ENCODE peak calls at places on chromosome 3, in eight cellular contexts. One of them, this sample, is unnamed. For H3K4me1 and H3K27me3, the result is how much of the 10 kb centered on the place peaks cover.

GRCh38 chr3:27623085-27623753 is 98.9 kb downstream of the EOMES start:
- DNase-seq in Karpas-422: no peak
- DNase-seq in mesendoderm: no peak
- DNase-seq in psoas muscle: no peak
- DNase-seq in adrenal gland: no peak
- DNase-seq in body of pancreas: no peak
- DNase-seq in CD8-positive, alpha-beta memory T cell: no peak
- DNase-seq in thoracic aorta: peak
- DNase-seq in this sample: no peak

GRCh38 chr3:62845996-62846395 is 29.2 kb downstream of the CADPS start:
- DNase-seq in Karpas-422: no peak
- DNase-seq in mesendoderm: no peak
- DNase-seq in psoas muscle: no peak
- DNase-seq in adrenal gland: no peak
- DNase-seq in body of pancreas: no peak
- DNase-seq in CD8-positive, alpha-beta memory T cell: no peak
- DNase-seq in thoracic aorta: no peak
- DNase-seq in this sample: no peak

GRCh38 chr3:88572450-88572849 is 422.7 kb downstream of the C3orf38 start:
- DNase-seq in Karpas-422: no peak
- DNase-seq in mesendoderm: no peak
- DNase-seq in psoas muscle: no peak
- DNase-seq in adrenal gland: no peak
- DNase-seq in body of pancreas: no peak
- DNase-seq in CD8-positive, alpha-beta memory T cell: no peak
- DNase-seq in thoracic aorta: no peak
- DNase-seq in this sample: no peak

GRCh38 chr3:46396129-46396528 is 10.7 kb downstream of the CCR5AS start:
- DNase-seq in Karpas-422: no peak
- DNase-seq in mesendoderm: no peak
- DNase-seq in psoas muscle: no peak
- DNase-seq in adrenal gland: no peak
- DNase-seq in body of pancreas: no peak
- DNase-seq in CD8-positive, alpha-beta memory T cell: no peak
- DNase-seq in thoracic aorta: no peak
- DNase-seq in this sample: no peak

GRCh38 chr3:38985581-38985980 is 66.2 kb downstream of the SCN11A start:
- DNase-seq in Karpas-422: no peak
- DNase-seq in mesendoderm: no peak
- DNase-seq in psoas muscle: no peak
- DNase-seq in adrenal gland: no peak
- DNase-seq in body of pancreas: no peak
- DNase-seq in CD8-positive, alpha-beta memory T cell: no peak
- DNase-seq in thoracic aorta: no peak
- DNase-seq in this sample: peak

GRCh38 chr3:39804951-39805350 is 4.5 kb upstream of the MYRIP start:
- DNase-seq in Karpas-422: peak
- DNase-seq in mesendoderm: no peak
- DNase-seq in psoas muscle: no peak
- DNase-seq in adrenal gland: no peak
- DNase-seq in body of pancreas: no peak
- DNase-seq in CD8-positive, alpha-beta memory T cell: no peak
- DNase-seq in thoracic aorta: no peak
- DNase-seq in this sample: peak

GRCh38 chr3:140942221-140943104 is 827 bp downstream of the SLC25A36 start:
- DNase-seq in Karpas-422: peak
- DNase-seq in mesendoderm: peak
- DNase-seq in psoas muscle: peak
- DNase-seq in adrenal gland: peak
- DNase-seq in body of pancreas: peak
- DNase-seq in CD8-positive, alpha-beta memory T cell: peak
- DNase-seq in thoracic aorta: no peak
- DNase-seq in this sample: no peak

GRCh38 chr3:107431048-107431297 is 53.7 kb downstream of the CCDC54 start:
- DNase-seq in Karpas-422: no peak
- DNase-seq in mesendoderm: no peak
- DNase-seq in psoas muscle: no peak
- DNase-seq in adrenal gland: peak
- DNase-seq in body of pancreas: no peak
- DNase-seq in CD8-positive, alpha-beta memory T cell: peak
- DNase-seq in thoracic aorta: no peak
- DNase-seq in this sample: no peak

GRCh38 chr3:132232231-132232792 is 84.9 kb upstream of the ACP3 start:
- DNase-seq in Karpas-422: no peak
- DNase-seq in mesendoderm: no peak
- DNase-seq in psoas muscle: no peak
- DNase-seq in adrenal gland: no peak
- DNase-seq in body of pancreas: no peak
- DNase-seq in CD8-positive, alpha-beta memory T cell: no peak
- DNase-seq in thoracic aorta: no peak
- DNase-seq in this sample: no peak

GRCh38 chr3:143571548-143571947 is 276.7 kb downstream of the SLC9A9 start:
- DNase-seq in Karpas-422: no peak
- DNase-seq in mesendoderm: no peak
- DNase-seq in psoas muscle: no peak
- DNase-seq in adrenal gland: no peak
- DNase-seq in body of pancreas: no peak
- DNase-seq in CD8-positive, alpha-beta memory T cell: no peak
- DNase-seq in thoracic aorta: no peak
- DNase-seq in this sample: no peak

GRCh38 chr3:51954713-51955112 is 468 bp upstream of the GPR62 start:
- DNase-seq in Karpas-422: no peak
- DNase-seq in mesendoderm: no peak
- DNase-seq in psoas muscle: no peak
- DNase-seq in adrenal gland: no peak
- DNase-seq in body of pancreas: no peak
- DNase-seq in CD8-positive, alpha-beta memory T cell: no peak
- DNase-seq in thoracic aorta: no peak
- DNase-seq in this sample: no peak

GRCh38 chr3:54146383-54147239 is 24.3 kb downstream of the CACNA2D3 start:
- DNase-seq in Karpas-422: peak
- DNase-seq in mesendoderm: peak
- DNase-seq in psoas muscle: peak
- DNase-seq in adrenal gland: peak
- DNase-seq in body of pancreas: peak
- DNase-seq in CD8-positive, alpha-beta memory T cell: no peak
- DNase-seq in thoracic aorta: no peak
- DNase-seq in this sample: no peak

GRCh38 chr3:10304905-10305304 is 12.2 kb upstream of the GHRL start:
- DNase-seq in Karpas-422: no peak
- DNase-seq in mesendoderm: no peak
- DNase-seq in psoas muscle: no peak
- DNase-seq in adrenal gland: no peak
- DNase-seq in body of pancreas: no peak
- DNase-seq in CD8-positive, alpha-beta memory T cell: no peak
- DNase-seq in thoracic aorta: no peak
- DNase-seq in this sample: no peak

GRCh38 chr3:36380171-36381031 is at the start of gene STAC:
- DNase-seq in Karpas-422: no peak
- DNase-seq in mesendoderm: peak
- DNase-seq in psoas muscle: peak
- DNase-seq in adrenal gland: peak
- DNase-seq in body of pancreas: peak
- DNase-seq in CD8-positive, alpha-beta memory T cell: no peak
- DNase-seq in thoracic aorta: no peak
- DNase-seq in this sample: no peak

GRCh38 chr3:170709046-170709445 is 123.2 kb upstream of the SLC7A14 start:
- DNase-seq in Karpas-422: no peak
- DNase-seq in mesendoderm: no peak
- DNase-seq in psoas muscle: peak
- DNase-seq in adrenal gland: no peak
- DNase-seq in body of pancreas: peak
- DNase-seq in CD8-positive, alpha-beta memory T cell: no peak
- DNase-seq in thoracic aorta: no peak
- DNase-seq in this sample: peak

GRCh38 chr3:157081681-157082210 is 78.2 kb downstream of the CCNL1 start:
- DNase-seq in Karpas-422: peak
- DNase-seq in mesendoderm: peak
- DNase-seq in psoas muscle: peak
- DNase-seq in adrenal gland: peak
- DNase-seq in body of pancreas: peak
- DNase-seq in CD8-positive, alpha-beta memory T cell: peak
- DNase-seq in thoracic aorta: peak
- DNase-seq in this sample: peak

GRCh38 chr3:54349231-54349647 is 226.9 kb downstream of the CACNA2D3 start:
- DNase-seq in Karpas-422: no peak
- DNase-seq in mesendoderm: peak
- DNase-seq in psoas muscle: no peak
- DNase-seq in adrenal gland: no peak
- DNase-seq in body of pancreas: no peak
- DNase-seq in CD8-positive, alpha-beta memory T cell: no peak
- DNase-seq in thoracic aorta: no peak
- DNase-seq in this sample: no peak

GRCh38 chr3:112114558-112115160 is 18.4 kb downstream of the GCSAM start:
- DNase-seq in Karpas-422: no peak
- DNase-seq in mesendoderm: no peak
- DNase-seq in psoas muscle: no peak
- DNase-seq in adrenal gland: no peak
- DNase-seq in body of pancreas: no peak
- DNase-seq in CD8-positive, alpha-beta memory T cell: no peak
- DNase-seq in thoracic aorta: no peak
- DNase-seq in this sample: no peak

GRCh38 chr3:15346516-15346915 is 14.1 kb upstream of the SH3BP5 start:
- DNase-seq in Karpas-422: no peak
- DNase-seq in mesendoderm: no peak
- DNase-seq in psoas muscle: no peak
- DNase-seq in adrenal gland: no peak
- DNase-seq in body of pancreas: no peak
- DNase-seq in CD8-positive, alpha-beta memory T cell: no peak
- DNase-seq in thoracic aorta: no peak
- DNase-seq in this sample: no peak

GRCh38 chr3:15348246-15348645 is 15.9 kb upstream of the SH3BP5 start:
- DNase-seq in Karpas-422: no peak
- DNase-seq in mesendoderm: no peak
- DNase-seq in psoas muscle: no peak
- DNase-seq in adrenal gland: no peak
- DNase-seq in body of pancreas: no peak
- DNase-seq in CD8-positive, alpha-beta memory T cell: no peak
- DNase-seq in thoracic aorta: no peak
- DNase-seq in this sample: no peak

GRCh38 chr3:15345608-15346137 is 13.3 kb upstream of the SH3BP5 start:
- DNase-seq in Karpas-422: peak
- DNase-seq in mesendoderm: no peak
- DNase-seq in psoas muscle: no peak
- DNase-seq in adrenal gland: no peak
- DNase-seq in body of pancreas: no peak
- DNase-seq in CD8-positive, alpha-beta memory T cell: no peak
- DNase-seq in thoracic aorta: no peak
- DNase-seq in this sample: no peak

GRCh38 chr3:15347737-15348110 is 15.3 kb upstream of the SH3BP5 start:
- DNase-seq in Karpas-422: no peak
- DNase-seq in mesendoderm: no peak
- DNase-seq in psoas muscle: no peak
- DNase-seq in adrenal gland: no peak
- DNase-seq in body of pancreas: no peak
- DNase-seq in CD8-positive, alpha-beta memory T cell: no peak
- DNase-seq in thoracic aorta: no peak
- DNase-seq in this sample: no peak

DNA sequence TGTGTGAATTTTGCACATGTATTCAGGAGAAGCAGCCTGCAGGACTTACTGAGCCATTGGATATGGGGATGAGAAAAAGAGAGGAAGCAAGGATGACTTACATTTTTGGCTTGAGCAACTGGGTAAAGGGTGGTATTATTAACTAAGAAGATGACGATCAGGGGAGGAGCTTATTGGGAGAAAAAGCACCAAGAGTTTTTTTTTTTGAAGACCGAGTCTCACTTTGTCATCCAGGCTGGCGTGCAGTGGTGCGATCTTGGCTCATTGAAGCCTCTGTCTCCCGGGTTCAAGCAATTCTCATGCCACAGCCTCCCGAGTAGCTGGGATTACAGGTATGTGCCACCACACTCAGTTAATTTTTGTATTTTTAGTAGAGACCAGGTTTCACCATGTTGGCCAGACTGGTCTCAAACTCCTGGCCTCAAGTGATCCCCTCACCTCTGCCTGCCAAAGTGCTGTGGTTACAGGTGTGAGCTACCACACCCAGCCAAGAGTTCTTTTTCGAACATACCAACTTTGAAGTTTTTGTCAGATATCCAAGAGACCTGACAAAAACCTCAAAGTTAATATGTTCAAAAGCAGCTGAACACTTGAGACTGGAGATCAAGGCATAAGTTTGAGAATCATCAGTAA is 14.8 kb upstream of the SH3BP5 start:
- DNase-seq in Karpas-422: no peak
- DNase-seq in mesendoderm: no peak
- DNase-seq in psoas muscle: no peak
- DNase-seq in adrenal gland: no peak
- DNase-seq in body of pancreas: no peak
- DNase-seq in CD8-positive, alpha-beta memory T cell: peak
- DNase-seq in thoracic aorta: no peak
- DNase-seq in this sample: no peak
- H3K4me1 ChIP-seq in Karpas-422: under half
- H3K4me1 ChIP-seq in mesendoderm: under half
- H3K4me1 ChIP-seq in psoas muscle: under half
- H3K4me1 ChIP-seq in adrenal gland: under half
- H3K4me1 ChIP-seq in body of pancreas: under half
- H3K4me1 ChIP-seq in CD8-positive, alpha-beta memory T cell: under half
- H3K4me1 ChIP-seq in thoracic aorta: under half
- H3K4me1 ChIP-seq in this sample: under half

GRCh38 chr3:69746119-69746518 is 6.9 kb downstream of the MITF start:
- DNase-seq in Karpas-422: no peak
- DNase-seq in mesendoderm: no peak
- DNase-seq in psoas muscle: no peak
- DNase-seq in adrenal gland: no peak
- DNase-seq in body of pancreas: no peak
- DNase-seq in CD8-positive, alpha-beta memory T cell: no peak
- DNase-seq in thoracic aorta: no peak
- DNase-seq in this sample: no peak
- H3K27me3 ChIP-seq in Karpas-422: under half
- H3K27me3 ChIP-seq in mesendoderm: under half
- H3K27me3 ChIP-seq in psoas muscle: under half
- H3K27me3 ChIP-seq in adrenal gland: under half
- H3K27me3 ChIP-seq in body of pancreas: under half
- H3K27me3 ChIP-seq in CD8-positive, alpha-beta memory T cell: under half
- H3K27me3 ChIP-seq in thoracic aorta: under half
- H3K27me3 ChIP-seq in this sample: under half

DNA sequence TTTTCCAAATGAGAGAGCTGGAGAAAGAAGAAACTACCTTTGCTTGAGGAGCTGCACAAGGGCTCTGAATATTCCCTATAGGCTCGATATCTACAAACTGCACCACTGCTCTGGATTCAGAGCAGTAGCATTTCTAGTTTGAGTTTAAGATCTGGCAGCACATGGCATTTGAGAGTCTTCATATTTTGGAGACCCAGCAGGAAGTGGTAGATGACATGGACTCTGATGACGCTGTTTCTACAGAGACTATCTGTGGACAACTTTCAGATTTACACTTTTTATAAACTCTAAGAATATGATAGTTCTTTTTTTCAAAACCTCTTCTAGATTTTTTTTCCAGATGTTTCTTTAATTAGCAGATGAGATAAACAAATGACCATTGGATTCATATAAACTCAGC is 35.8 kb downstream of the ARMC8 start:
- DNase-seq in Karpas-422: no peak
- DNase-seq in mesendoderm: no peak
- DNase-seq in psoas muscle: no peak
- DNase-seq in adrenal gland: no peak
- DNase-seq in body of pancreas: no peak
- DNase-seq in CD8-positive, alpha-beta memory T cell: peak
- DNase-seq in thoracic aorta: no peak
- DNase-seq in this sample: no peak
- H3K4me1 ChIP-seq in Karpas-422: under half
- H3K4me1 ChIP-seq in mesendoderm: under half
- H3K4me1 ChIP-seq in psoas muscle: under half
- H3K4me1 ChIP-seq in adrenal gland: under half
- H3K4me1 ChIP-seq in body of pancreas: under half
- H3K4me1 ChIP-seq in CD8-positive, alpha-beta memory T cell: under half
- H3K4me1 ChIP-seq in thoracic aorta: under half
- H3K4me1 ChIP-seq in this sample: under half

GRCh38 chr3:57160046-57160730 is 5.0 kb downstream of the IL17RD start:
- DNase-seq in Karpas-422: no peak
- DNase-seq in mesendoderm: peak
- DNase-seq in psoas muscle: no peak
- DNase-seq in adrenal gland: no peak
- DNase-seq in body of pancreas: no peak
- DNase-seq in CD8-positive, alpha-beta memory T cell: no peak
- DNase-seq in thoracic aorta: no peak
- DNase-seq in this sample: no peak
- H3K27me3 ChIP-seq in Karpas-422: under half
- H3K27me3 ChIP-seq in mesendoderm: under half
- H3K27me3 ChIP-seq in psoas muscle: under half
- H3K27me3 ChIP-seq in adrenal gland: under half
- H3K27me3 ChIP-seq in body of pancreas: under half
- H3K27me3 ChIP-seq in CD8-positive, alpha-beta memory T cell: under half
- H3K27me3 ChIP-seq in thoracic aorta: under half
- H3K27me3 ChIP-seq in this sample: under half